ENCODE peak calls at places on chromosomes 4 and X, in five cellular contexts. W, S, L, V and Z are unnamed samples. For H3K4me1, the result is how much of the 10 kb centered on the place peaks cover.

GRCh38 chr4:41192136-41192535 is 22.2 kb downstream of the APBB2 start:
- DNase-seq in W (no peak), S (no peak), L (no peak), V (no peak), Z (no peak)

GRCh38 chr4:68606240-68606639 is 30.1 kb upstream of the UGT2B17 start:
- DNase-seq in W (no peak), S (no peak), L (no peak), V (no peak), Z (no peak)

GRCh38 chr4:3440011-3440410 is 1.8 kb upstream of the HGFAC start:
- DNase-seq in W (no peak), S (no peak), L (no peak), V (peak), Z (no peak)

GRCh38 chr4:82780398-82781231 is 18.0 kb downstream of the SCD5 start:
- DNase-seq in W (peak), S (no peak), L (peak), V (peak), Z (peak)

GRCh38 chr4:157992038-157992706 is 180.7 kb downstream of the GASK1B start:
- DNase-seq in W (no peak), S (peak), L (peak), V (peak), Z (peak)

GRCh38 chrX:47501226-47502071 is 18.4 kb upstream of the ZNF41 start:
- DNase-seq in W (no peak), S (no peak), L (no peak), V (peak), Z (no peak)

GRCh38 chrX:155259752-155260151 is 4.5 kb downstream of the RAB39B start:
- DNase-seq in W (no peak), S (no peak), L (no peak), V (no peak), Z (no peak)

GRCh38 chrX:133786382-133786781 is 199.0 kb downstream of the GPC3 start:
- DNase-seq in W (no peak), S (no peak), L (no peak), V (peak), Z (no peak)

GRCh38 chr4:41418444-41418843 is 119.5 kb upstream of the LIMCH1 start:
- DNase-seq in W (peak), S (peak), L (no peak), V (peak), Z (peak)

GRCh38 chrX:100994352-100995281 is 25.1 kb downstream of the ARL13A start:
- DNase-seq in W (no peak), S (peak), L (no peak), V (no peak), Z (no peak)

GRCh38 chrX:107324493-107325310 is 118.3 kb downstream of the DNAAF6 start:
- DNase-seq in W (no peak), S (peak), L (no peak), V (peak), Z (peak)

GRCh38 chrX:39811391-39811790 is 286.4 kb downstream of the BCOR start:
- DNase-seq in W (no peak), S (peak), L (no peak), V (no peak), Z (no peak)

GRCh38 chr4:67933755-67934154 is 29.5 kb downstream of the TMPRSS11A start:
- DNase-seq in W (no peak), S (no peak), L (no peak), V (no peak), Z (no peak)

GRCh38 chr4:183905593-183906485 is 732 bp downstream of the STOX2 start:
- DNase-seq in W (no peak), S (peak), L (peak), V (peak), Z (peak)

GRCh38 chr4:2071252-2071911 is 12.3 kb downstream of the NAT8L start:
- DNase-seq in W (no peak), S (no peak), L (no peak), V (no peak), Z (no peak)

GRCh38 chrX:118088084-118088483 is 28.5 kb downstream of the KLHL13 start:
- DNase-seq in W (no peak), S (no peak), L (no peak), V (no peak), Z (no peak)

DNA sequence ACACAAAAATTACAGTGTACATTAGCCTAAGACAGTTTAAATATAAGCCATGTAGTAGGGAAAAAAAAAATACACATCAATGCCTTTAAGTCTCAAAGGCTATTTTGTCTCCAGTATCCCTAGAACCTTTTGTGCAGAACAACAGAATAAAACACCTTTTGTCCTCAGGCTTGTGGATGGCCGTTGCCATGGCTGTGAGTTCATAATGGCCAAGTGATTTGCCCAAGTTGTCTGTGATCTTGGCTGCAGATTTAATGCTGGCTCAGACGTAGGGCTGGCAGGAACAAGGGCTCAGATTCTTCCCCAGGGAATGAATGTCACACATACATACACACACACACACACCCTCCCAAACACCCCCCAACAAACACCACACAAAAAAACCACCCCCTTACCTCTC is 25.3 kb downstream of the GPM6B start:
- DNase-seq in W (no peak), S (no peak), L (no peak), V (no peak), Z (no peak)
- H3K27ac ChIP-seq in W (peak), S (no peak), L (no peak), V (no peak), Z (no peak)

GRCh38 chrX:104695593-104695992 is 129.6 kb downstream of the IL1RAPL2 start:
- DNase-seq in W (no peak), S (no peak), L (no peak), V (no peak), Z (no peak)
- H3K4me3 ChIP-seq in W (no peak), S (no peak), L (no peak), V (no peak), Z (no peak)

GRCh38 chrX:30593435-30594200 is 16.1 kb upstream of the TASL start:
- DNase-seq in W (no peak), S (peak), L (no peak), V (no peak), Z (no peak)

GRCh38 chrX:30589146-30589888 is 11.8 kb upstream of the TASL start:
- DNase-seq in W (no peak), S (no peak), L (no peak), V (no peak), Z (no peak)

GRCh38 chrX:30597258-30598012 is 19.9 kb upstream of the TASL start:
- DNase-seq in W (no peak), S (no peak), L (no peak), V (no peak), Z (no peak)

GRCh38 chrX:30590368-30590767 is 12.8 kb upstream of the TASL start:
- DNase-seq in W (no peak), S (no peak), L (no peak), V (no peak), Z (no peak)

DNA sequence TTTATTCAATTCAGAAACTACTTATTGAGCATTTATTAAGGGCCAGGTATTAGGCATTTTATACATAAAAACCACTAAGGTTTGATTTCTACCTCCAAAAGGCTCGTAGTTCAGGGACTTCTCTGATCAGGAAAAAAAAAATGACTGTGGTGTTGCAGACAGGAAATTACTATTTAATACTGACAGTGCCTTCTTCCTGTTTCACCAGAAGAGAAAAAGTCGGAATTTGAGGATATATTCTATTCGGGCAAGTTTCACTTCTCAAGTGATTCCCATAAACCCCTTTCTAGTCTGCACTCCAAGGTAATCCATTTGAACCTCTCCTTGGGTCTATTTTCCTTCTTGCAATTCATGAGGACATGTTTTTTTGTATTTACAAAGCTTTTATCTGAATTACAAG is 15.3 kb upstream of the TASL start:
- DNase-seq in W (no peak), S (no peak), L (no peak), V (no peak), Z (no peak)
- H3K4me1 ChIP-seq in W (under half), S (under half), L (under half), V (under half), Z (under half)

GRCh38 chrX:317424-318067 is 1.1 kb downstream of the GTPBP6 start:
- DNase-seq in W (peak), S (no peak), L (no peak), V (no peak), Z (no peak)

GRCh38 chrX:319579-320125 is 1.1 kb upstream of the GTPBP6 start:
- DNase-seq in W (peak), S (no peak), L (peak), V (no peak), Z (peak)

GRCh38 chrX:318068-318738 is 393 bp downstream of the GTPBP6 start:
- DNase-seq in W (peak), S (peak), L (peak), V (peak), Z (peak)

GRCh38 chrX:318739-319578 is at the start of gene GTPBP6:
- DNase-seq in W (peak), S (peak), L (peak), V (peak), Z (peak)

GRCh38 chrX:320126-320783 is 1.7 kb upstream of the GTPBP6 start:
- DNase-seq in W (peak), S (no peak), L (no peak), V (peak), Z (no peak)
- H3K27ac ChIP-seq in W (no peak), S (peak), L (no peak), V (peak), Z (no peak)